ENCODE peak calls at places on chromosomes 11 and 22, in ten cellular contexts. O is activated T-cell treated with anti-CD3 and anti-CD28 coated beads for 24 hours; X is nucleus accumbens; I is activated CD4-positive, alpha-beta T cell treated with anti-CD3 and anti-CD28 coated beads for 4 hours; P is endothelial cell; B is activated CD8-positive, alpha-beta memory T cell treated with anti-CD3 and anti-CD28 coated beads, Interleukin-2, amount 50 U/mL, for 48 hours; K is tibial nerve; J is fibroblast of lung; F is cerebellum; D is GM23248. Q is an unnamed sample.

GRCh38 chr11:823441-824291 is 4.1 kb upstream of the CRACR2B start:
- DNase-seq in O (no peak), X (no peak), I (no peak), P (no peak), B (no peak), K (no peak), J (no peak), F (no peak), D (no peak), Q (no peak)

GRCh38 chr11:90242894-90243416 is 20.1 kb upstream of the CHORDC1 start:
- DNase-seq in O (no peak), X (no peak), I (no peak), P (no peak), B (no peak), K (no peak), J (no peak), F (no peak), D (no peak), Q (no peak)

GRCh38 chr22:17043521-17043920 is 35.5 kb upstream of the GAB4 start:
- DNase-seq in O (no peak), X (no peak), I (no peak), P (no peak), B (no peak), K (no peak), J (no peak), F (no peak), D (no peak), Q (no peak)

GRCh38 chr22:33914699-33915098 is 5.6 kb downstream of the LARGE1 start:
- DNase-seq in O (no peak), X (no peak), I (no peak), P (no peak), B (no peak), K (no peak), J (no peak), F (no peak), D (no peak), Q (no peak)

GRCh38 chr11:28529540-28530410 is 421.6 kb downstream of the METTL15 start:
- DNase-seq in O (no peak), X (no peak), I (no peak), P (peak), B (no peak), K (no peak), J (peak), F (peak), D (peak), Q (peak)

GRCh38 chr11:61075891-61076290 is 26.4 kb upstream of the CD5 start:
- DNase-seq in O (no peak), X (no peak), I (no peak), P (no peak), B (peak), K (no peak), J (peak), F (no peak), D (peak), Q (peak)

GRCh38 chr11:58513747-58514367 is 6.0 kb upstream of the OR5B21 start:
- DNase-seq in O (no peak), X (no peak), I (no peak), P (peak), B (no peak), K (no peak), J (peak), F (peak), D (peak), Q (peak)

GRCh38 chr11:109033627-109034340 is 368.9 kb downstream of the DDX10 start:
- DNase-seq in O (no peak), X (no peak), I (no peak), P (no peak), B (no peak), K (no peak), J (peak), F (no peak), D (peak), Q (no peak)

GRCh38 chr11:61007971-61008896 is 36.8 kb downstream of the CD6 start:
- DNase-seq in O (no peak), X (no peak), I (no peak), P (peak), B (no peak), K (no peak), J (no peak), F (no peak), D (no peak), Q (no peak)

GRCh38 chr22:17213976-17214375 is 5.3 kb downstream of the ADA2 start:
- DNase-seq in O (peak), X (no peak), I (peak), P (peak), B (peak), K (no peak), J (peak), F (peak), D (peak), Q (peak)

GRCh38 chr11:64090811-64091516 is 55.2 kb downstream of the FLRT1 start:
- DNase-seq in O (no peak), X (no peak), I (no peak), P (no peak), B (no peak), K (no peak), J (peak), F (no peak), D (peak), Q (no peak)

GRCh38 chr11:13169709-13170108 is 107.9 kb upstream of the BMAL1 start:
- DNase-seq in O (no peak), X (no peak), I (no peak), P (no peak), B (no peak), K (no peak), J (peak), F (no peak), D (peak), Q (no peak)

GRCh38 chr22:26485013-26485412 is 1.3 kb downstream of the SRRD start:
- DNase-seq in O (no peak), X (no peak), I (no peak), P (no peak), B (no peak), K (no peak), J (peak), F (no peak), D (peak), Q (no peak)

GRCh38 chr22:22210375-22210774 is 34.2 kb upstream of the VPREB1 start:
- DNase-seq in O (peak), X (no peak), I (peak), P (no peak), B (peak), K (no peak), J (peak), F (no peak), D (peak), Q (no peak)

GRCh38 chr11:61961570-61962212 is 5.7 kb downstream of the FTH1 start:
- DNase-seq in O (no peak), X (no peak), I (no peak), P (no peak), B (peak), K (peak), J (peak), F (no peak), D (peak), Q (peak)

GRCh38 chr11:68012843-68013610 is 2.9 kb downstream of the ALDH3B1 start:
- DNase-seq in O (no peak), X (no peak), I (no peak), P (no peak), B (no peak), K (peak), J (peak), F (no peak), D (peak), Q (peak)

GRCh38 chr22:20937031-20937793 is 20.0 kb downstream of the CRKL start:
- DNase-seq in O (no peak), X (no peak), I (no peak), P (no peak), B (no peak), K (no peak), J (no peak), F (no peak), D (no peak), Q (no peak)

GRCh38 chr11:105109353-105109752 is 30.2 kb downstream of the CARD18 start:
- DNase-seq in O (no peak), X (no peak), I (no peak), P (no peak), B (no peak), K (no peak), J (no peak), F (no peak), D (no peak), Q (no peak)

GRCh38 chr11:123357990-123358827 is 71.9 kb upstream of the GRAMD1B start:
- DNase-seq in O (no peak), X (no peak), I (peak), P (peak), B (peak), K (no peak), J (peak), F (peak), D (peak), Q (peak)

GRCh38 chr11:13183826-13184196 is 93.8 kb upstream of the BMAL1 start:
- DNase-seq in O (no peak), X (no peak), I (no peak), P (no peak), B (no peak), K (no peak), J (no peak), F (no peak), D (no peak), Q (no peak)

GRCh38 chr22:35971418-35972119 is 57.1 kb downstream of the RBFOX2 start:
- DNase-seq in O (no peak), X (no peak), I (no peak), P (no peak), B (no peak), K (no peak), J (peak), F (no peak), D (peak), Q (no peak)

GRCh38 chr11:32358729-32359128 is 76.6 kb downstream of the WT1 start:
- DNase-seq in O (no peak), X (no peak), I (no peak), P (no peak), B (no peak), K (no peak), J (no peak), F (no peak), D (no peak), Q (peak)

GRCh38 chr11:102446606-102447005 is 6.0 kb downstream of the TMEM123 start:
- DNase-seq in O (no peak), X (no peak), I (no peak), P (no peak), B (no peak), K (no peak), J (peak), F (no peak), D (peak), Q (no peak)

GRCh38 chr11:69000391-69000790 is 12.7 kb downstream of the MRGPRF start:
- DNase-seq in O (no peak), X (no peak), I (no peak), P (no peak), B (no peak), K (peak), J (no peak), F (no peak), D (peak), Q (no peak)

GRCh38 chr22:46933526-46933925 is 171.1 kb downstream of the TBC1D22A start:
- DNase-seq in O (no peak), X (no peak), I (no peak), P (no peak), B (peak), K (no peak), J (no peak), F (no peak), D (no peak), Q (no peak)

GRCh38 chr22:38176170-38176741 is 5.4 kb downstream of the PLA2G6 start:
- DNase-seq in O (no peak), X (no peak), I (peak), P (peak), B (no peak), K (peak), J (peak), F (no peak), D (peak), Q (peak)